ENCODE peak calls at places on chromosomes 5 and 9, in ten cellular contexts. One of them, this sample, is unnamed. For H3K9me3 and H3K4me1, the result is how much of the 10 kb centered on the place peaks cover.

GRCh38 chr9:21589344-21590056 is 107.4 kb upstream of the IFNE start:
- DNase-seq in MM.1S: no peak
- DNase-seq in pancreas: no peak
- DNase-seq in left ventricle myocardium inferior: no peak
- DNase-seq in PC-9: no peak
- DNase-seq in endodermal cell: peak
- DNase-seq in stomach: no peak
- DNase-seq in IMR-90: no peak
- DNase-seq in OCI-LY7: no peak
- DNase-seq in heart left ventricle: no peak
- DNase-seq in this sample: no peak

GRCh38 chr9:121282309-121283071 is 14.5 kb downstream of the GSN start:
- DNase-seq in MM.1S: no peak
- DNase-seq in pancreas: no peak
- DNase-seq in left ventricle myocardium inferior: peak
- DNase-seq in PC-9: peak
- DNase-seq in endodermal cell: no peak
- DNase-seq in stomach: peak
- DNase-seq in IMR-90: peak
- DNase-seq in OCI-LY7: no peak
- DNase-seq in heart left ventricle: peak
- DNase-seq in this sample: peak

GRCh38 chr9:16221350-16221749 is 649.1 kb downstream of the BNC2 start:
- DNase-seq in MM.1S: no peak
- DNase-seq in pancreas: no peak
- DNase-seq in left ventricle myocardium inferior: peak
- DNase-seq in PC-9: no peak
- DNase-seq in endodermal cell: no peak
- DNase-seq in stomach: no peak
- DNase-seq in IMR-90: no peak
- DNase-seq in OCI-LY7: no peak
- DNase-seq in heart left ventricle: no peak
- DNase-seq in this sample: no peak

GRCh38 chr9:123269316-123269715 is 930 bp upstream of the STRBP start:
- DNase-seq in MM.1S: no peak
- DNase-seq in pancreas: no peak
- DNase-seq in left ventricle myocardium inferior: no peak
- DNase-seq in PC-9: no peak
- DNase-seq in endodermal cell: no peak
- DNase-seq in stomach: no peak
- DNase-seq in IMR-90: no peak
- DNase-seq in OCI-LY7: peak
- DNase-seq in heart left ventricle: no peak
- DNase-seq in this sample: no peak

GRCh38 chr5:12865529-12865928 is 961.3 kb upstream of the CTNND2 start:
- DNase-seq in MM.1S: no peak
- DNase-seq in pancreas: no peak
- DNase-seq in left ventricle myocardium inferior: no peak
- DNase-seq in PC-9: no peak
- DNase-seq in endodermal cell: no peak
- DNase-seq in stomach: no peak
- DNase-seq in IMR-90: no peak
- DNase-seq in OCI-LY7: no peak
- DNase-seq in heart left ventricle: no peak
- DNase-seq in this sample: no peak

GRCh38 chr5:59079622-59080620 is 497.0 kb downstream of the RAB3C start:
- DNase-seq in MM.1S: no peak
- DNase-seq in pancreas: no peak
- DNase-seq in left ventricle myocardium inferior: no peak
- DNase-seq in PC-9: peak
- DNase-seq in endodermal cell: no peak
- DNase-seq in stomach: no peak
- DNase-seq in IMR-90: peak
- DNase-seq in OCI-LY7: no peak
- DNase-seq in heart left ventricle: no peak
- DNase-seq in this sample: no peak

GRCh38 chr9:107721705-107722245 is 232.2 kb upstream of the KLF4 start:
- DNase-seq in MM.1S: no peak
- DNase-seq in pancreas: no peak
- DNase-seq in left ventricle myocardium inferior: no peak
- DNase-seq in PC-9: no peak
- DNase-seq in endodermal cell: no peak
- DNase-seq in stomach: no peak
- DNase-seq in IMR-90: no peak
- DNase-seq in OCI-LY7: no peak
- DNase-seq in heart left ventricle: no peak
- DNase-seq in this sample: no peak

GRCh38 chr9:1939926-1940368 is 75.2 kb upstream of the SMARCA2 start:
- DNase-seq in MM.1S: peak
- DNase-seq in pancreas: no peak
- DNase-seq in left ventricle myocardium inferior: no peak
- DNase-seq in PC-9: no peak
- DNase-seq in endodermal cell: peak
- DNase-seq in stomach: peak
- DNase-seq in IMR-90: peak
- DNase-seq in OCI-LY7: peak
- DNase-seq in heart left ventricle: no peak
- DNase-seq in this sample: peak

GRCh38 chr9:88990721-88991065 is 575 bp upstream of the S1PR3 start:
- DNase-seq in MM.1S: no peak
- DNase-seq in pancreas: no peak
- DNase-seq in left ventricle myocardium inferior: no peak
- DNase-seq in PC-9: no peak
- DNase-seq in endodermal cell: peak
- DNase-seq in stomach: no peak
- DNase-seq in IMR-90: no peak
- DNase-seq in OCI-LY7: peak
- DNase-seq in heart left ventricle: peak
- DNase-seq in this sample: no peak
- H3K4me3 ChIP-seq in MM.1S: no peak
- H3K4me3 ChIP-seq in pancreas: peak
- H3K4me3 ChIP-seq in left ventricle myocardium inferior: peak
- H3K4me3 ChIP-seq in PC-9: peak
- H3K4me3 ChIP-seq in endodermal cell: peak
- H3K4me3 ChIP-seq in stomach: peak
- H3K4me3 ChIP-seq in IMR-90: peak
- H3K4me3 ChIP-seq in OCI-LY7: peak
- H3K4me3 ChIP-seq in heart left ventricle: peak
- H3K4me3 ChIP-seq in this sample: no peak

GRCh38 chr5:179115845-179116524 is 55.8 kb downstream of the ZNF354C start:
- DNase-seq in MM.1S: no peak
- DNase-seq in pancreas: no peak
- DNase-seq in left ventricle myocardium inferior: no peak
- DNase-seq in PC-9: no peak
- DNase-seq in endodermal cell: peak
- DNase-seq in stomach: peak
- DNase-seq in IMR-90: no peak
- DNase-seq in OCI-LY7: no peak
- DNase-seq in heart left ventricle: no peak
- DNase-seq in this sample: no peak
- H3K9me3 ChIP-seq in MM.1S: under half
- H3K9me3 ChIP-seq in pancreas: under half
- H3K9me3 ChIP-seq in left ventricle myocardium inferior: half or more
- H3K9me3 ChIP-seq in PC-9: under half
- H3K9me3 ChIP-seq in endodermal cell: under half
- H3K9me3 ChIP-seq in stomach: under half
- H3K9me3 ChIP-seq in IMR-90: under half
- H3K9me3 ChIP-seq in OCI-LY7: under half
- H3K9me3 ChIP-seq in heart left ventricle: under half
- H3K9me3 ChIP-seq in this sample: under half

DNA sequence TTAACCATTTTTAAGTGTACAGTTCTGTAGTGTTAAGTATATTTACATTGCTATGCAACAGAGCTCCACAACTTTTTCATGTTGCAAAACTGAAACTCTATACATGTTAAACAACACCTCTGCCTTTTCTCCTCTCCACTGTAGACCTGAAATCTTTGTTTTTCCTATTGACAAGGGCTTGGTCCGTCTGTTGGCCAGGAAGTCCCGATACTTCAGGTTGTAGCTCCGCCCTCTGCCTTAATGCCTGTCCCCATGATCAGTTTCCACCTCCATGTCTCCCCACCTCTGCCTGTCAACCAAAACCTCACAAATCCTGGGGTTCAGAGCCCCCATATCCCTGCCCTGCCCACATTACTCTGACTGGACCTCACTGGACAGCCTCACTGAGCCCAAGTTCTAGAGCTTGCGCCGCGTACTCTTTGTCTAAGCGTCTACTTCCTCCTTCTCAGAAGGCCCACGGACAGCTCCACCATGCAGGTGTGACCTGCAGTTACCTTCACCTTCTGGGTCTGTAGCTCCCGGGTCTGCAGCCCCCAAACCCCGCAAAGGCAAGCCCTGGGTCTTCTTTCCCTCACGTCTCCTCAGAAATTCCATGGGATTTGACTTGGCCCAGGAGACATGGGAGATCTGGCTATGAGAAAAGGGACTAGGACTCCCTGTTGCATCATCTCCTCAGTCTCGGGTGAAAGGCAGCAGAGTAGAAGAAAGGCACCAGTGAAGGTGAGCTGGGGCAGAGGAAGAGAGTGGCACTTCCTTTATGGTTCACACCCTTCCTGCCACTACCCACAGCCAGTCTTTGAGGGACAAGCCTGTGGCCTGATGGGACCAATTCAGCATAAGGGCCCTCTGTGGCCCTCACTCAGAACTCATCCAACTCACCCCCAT is 8.0 kb downstream of the GLIPR2 start:
- DNase-seq in MM.1S: peak
- DNase-seq in pancreas: no peak
- DNase-seq in left ventricle myocardium inferior: no peak
- DNase-seq in PC-9: no peak
- DNase-seq in endodermal cell: no peak
- DNase-seq in stomach: no peak
- DNase-seq in IMR-90: no peak
- DNase-seq in OCI-LY7: no peak
- DNase-seq in heart left ventricle: no peak
- DNase-seq in this sample: no peak
- H3K4me1 ChIP-seq in MM.1S: half or more
- H3K4me1 ChIP-seq in pancreas: under half
- H3K4me1 ChIP-seq in left ventricle myocardium inferior: under half
- H3K4me1 ChIP-seq in PC-9: under half
- H3K4me1 ChIP-seq in endodermal cell: under half
- H3K4me1 ChIP-seq in stomach: half or more
- H3K4me1 ChIP-seq in IMR-90: under half
- H3K4me1 ChIP-seq in OCI-LY7: under half
- H3K4me1 ChIP-seq in heart left ventricle: under half
- H3K4me1 ChIP-seq in this sample: under half

GRCh38 chr9:127720031-127720864 is 4.4 kb downstream of the TTC16 start:
- DNase-seq in MM.1S: no peak
- DNase-seq in pancreas: peak
- DNase-seq in left ventricle myocardium inferior: no peak
- DNase-seq in PC-9: no peak
- DNase-seq in endodermal cell: no peak
- DNase-seq in stomach: no peak
- DNase-seq in IMR-90: no peak
- DNase-seq in OCI-LY7: no peak
- DNase-seq in heart left ventricle: peak
- DNase-seq in this sample: no peak

GRCh38 chr9:127722055-127722454 is 6.2 kb downstream of the TTC16 start:
- DNase-seq in MM.1S: no peak
- DNase-seq in pancreas: peak
- DNase-seq in left ventricle myocardium inferior: no peak
- DNase-seq in PC-9: no peak
- DNase-seq in endodermal cell: no peak
- DNase-seq in stomach: no peak
- DNase-seq in IMR-90: no peak
- DNase-seq in OCI-LY7: no peak
- DNase-seq in heart left ventricle: peak
- DNase-seq in this sample: no peak

GRCh38 chr9:127723013-127723412 is 7.1 kb downstream of the TTC16 start:
- DNase-seq in MM.1S: no peak
- DNase-seq in pancreas: peak
- DNase-seq in left ventricle myocardium inferior: no peak
- DNase-seq in PC-9: no peak
- DNase-seq in endodermal cell: no peak
- DNase-seq in stomach: no peak
- DNase-seq in IMR-90: no peak
- DNase-seq in OCI-LY7: no peak
- DNase-seq in heart left ventricle: peak
- DNase-seq in this sample: no peak

GRCh38 chr9:127721391-127721821 is 5.5 kb downstream of the TTC16 start:
- DNase-seq in MM.1S: no peak
- DNase-seq in pancreas: peak
- DNase-seq in left ventricle myocardium inferior: no peak
- DNase-seq in PC-9: peak
- DNase-seq in endodermal cell: no peak
- DNase-seq in stomach: no peak
- DNase-seq in IMR-90: no peak
- DNase-seq in OCI-LY7: no peak
- DNase-seq in heart left ventricle: peak
- DNase-seq in this sample: peak

GRCh38 chr9:127720865-127721227 is 5.0 kb downstream of the TTC16 start:
- DNase-seq in MM.1S: no peak
- DNase-seq in pancreas: no peak
- DNase-seq in left ventricle myocardium inferior: no peak
- DNase-seq in PC-9: no peak
- DNase-seq in endodermal cell: no peak
- DNase-seq in stomach: no peak
- DNase-seq in IMR-90: no peak
- DNase-seq in OCI-LY7: no peak
- DNase-seq in heart left ventricle: no peak
- DNase-seq in this sample: no peak
- H3K4me3 ChIP-seq in MM.1S: no peak
- H3K4me3 ChIP-seq in pancreas: no peak
- H3K4me3 ChIP-seq in left ventricle myocardium inferior: no peak
- H3K4me3 ChIP-seq in PC-9: no peak
- H3K4me3 ChIP-seq in endodermal cell: no peak
- H3K4me3 ChIP-seq in stomach: no peak
- H3K4me3 ChIP-seq in IMR-90: no peak
- H3K4me3 ChIP-seq in OCI-LY7: no peak
- H3K4me3 ChIP-seq in heart left ventricle: no peak
- H3K4me3 ChIP-seq in this sample: no peak

DNA sequence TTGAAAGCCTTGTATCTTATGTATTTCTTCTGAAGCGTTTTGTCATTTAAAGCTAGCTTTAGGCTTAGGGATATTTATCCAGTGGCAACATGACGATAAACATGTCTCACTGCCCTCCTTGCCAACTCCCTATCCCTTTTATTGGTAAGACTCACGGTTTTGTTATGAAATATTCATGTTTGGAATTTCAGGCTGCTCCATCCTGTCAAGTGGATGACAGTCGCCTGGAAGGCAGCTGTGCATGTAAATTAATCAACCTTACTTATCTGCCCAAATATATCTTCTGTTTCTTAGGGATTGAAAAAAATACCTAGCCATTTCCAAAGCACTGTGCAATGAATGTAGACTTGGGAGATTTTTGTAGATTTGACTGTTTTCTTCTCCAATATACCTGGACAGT is 889.2 kb upstream of the SEMA6A start:
- DNase-seq in MM.1S: no peak
- DNase-seq in pancreas: no peak
- DNase-seq in left ventricle myocardium inferior: no peak
- DNase-seq in PC-9: no peak
- DNase-seq in endodermal cell: no peak
- DNase-seq in stomach: no peak
- DNase-seq in IMR-90: no peak
- DNase-seq in OCI-LY7: no peak
- DNase-seq in heart left ventricle: no peak
- DNase-seq in this sample: no peak
- H3K9me3 ChIP-seq in MM.1S: under half
- H3K9me3 ChIP-seq in pancreas: under half
- H3K9me3 ChIP-seq in left ventricle myocardium inferior: under half
- H3K9me3 ChIP-seq in PC-9: under half
- H3K9me3 ChIP-seq in endodermal cell: under half
- H3K9me3 ChIP-seq in stomach: under half
- H3K9me3 ChIP-seq in IMR-90: under half
- H3K9me3 ChIP-seq in OCI-LY7: under half
- H3K9me3 ChIP-seq in heart left ventricle: under half
- H3K9me3 ChIP-seq in this sample: under half

This sample was measured in mucosa of descending colon.